ENCODE peak calls at places on chromosome X, in four cellular contexts. H, K, P and Z are unnamed samples.

GRCh38 chrX:1591863-1592127 is 391 bp downstream of the AKAP17A start:
- DNase-seq in H (no peak), K (no peak), P (no peak), Z (no peak)

GRCh38 chrX:133681416-133681815 is 266.1 kb upstream of the GPC4 start:
- DNase-seq in K (no peak), P (no peak), H (peak), Z (no peak)

GRCh38 chrX:1207496-1208025 is 4.9 kb downstream of the CRLF2 start:
- DNase-seq in K (no peak), H (no peak), P (no peak), Z (no peak)

GRCh38 chrX:102345916-102346315 is 93.9 kb downstream of the NXF2B start:
- DNase-seq in K (no peak), H (peak), P (peak), Z (no peak)

GRCh38 chrX:368811-369562 is 17.7 kb downstream of the PPP2R3B start:
- DNase-seq in K (no peak), P (peak), H (no peak), Z (no peak)

GRCh38 chrX:39850630-39851152 is 247.1 kb downstream of the BCOR start:
- DNase-seq in K (no peak), P (peak), H (no peak), Z (no peak)

GRCh38 chrX:20320461-20321159 is 53.9 kb upstream of the RPS6KA3 start:
- DNase-seq in H (no peak), K (no peak), P (no peak), Z (peak)

GRCh38 chrX:44908198-44908597 is 35.2 kb downstream of the KDM6A start:
- DNase-seq in H (no peak), K (no peak), P (peak), Z (no peak)

GRCh38 chrX:43750248-43750676 is 94.2 kb downstream of the MAOA start:
- DNase-seq in K (peak), P (peak), H (peak), Z (peak)